ENCODE peak calls at places on chromosome 14, in seven cellular contexts. T is thoracic aorta, N is ascending aorta, V is kidney epithelial cell, D is left ventricle myocardium inferior, B is fibroblast of lung, O is cardiac fibroblast. X is an unnamed sample.

GRCh38 chr14:95061317-95062093 is 95.8 kb downstream of the DICER1 start:
- DNase-seq in V (no peak), O (no peak), T (no peak), B (peak; percentile 8), N (no peak), D (no peak), X (no peak)

GRCh38 chr14:75450381-75451276 is 22.8 kb downstream of the JDP2 start:
- DNase-seq in V (peak; percentile 58), B (no peak), O (no peak), T (no peak), D (peak; percentile 54), N (peak; percentile 81), X (no peak)

GRCh38 chr14:75399819-75400678 is 27.8 kb upstream of the JDP2 start:
- DNase-seq in D (peak; percentile 90), V (peak; percentile 47), O (peak; percentile 62), T (peak; percentile 94), B (peak; percentile 46), N (peak; percentile 99), X (peak; percentile 16)

GRCh38 chr14:51410846-51411245 is 170.8 kb downstream of the TMX1 start:
- DNase-seq in T (no peak), D (no peak), V (no peak), O (no peak), B (no peak), N (no peak), X (no peak)

GRCh38 chr14:52046376-52046917 is 22.4 kb downstream of the NID2 start:
- DNase-seq in B (no peak), N (no peak), O (no peak), T (no peak), D (no peak), V (no peak), X (no peak)

GRCh38 chr14:98952595-98953325 is 319.2 kb downstream of the BCL11B start:
- DNase-seq in N (peak; percentile 74), D (no peak), V (peak; percentile 34), T (peak; percentile 26), O (peak; percentile 22), B (peak; percentile 84), X (peak; percentile 13)

GRCh38 chr14:96247031-96247430 is 9.0 kb upstream of the BDKRB1 start:
- DNase-seq in N (no peak), V (no peak), B (no peak), T (no peak), D (no peak), O (no peak), X (no peak)

GRCh38 chr14:80669416-80669815 is 272.1 kb downstream of the CEP128 start:
- DNase-seq in V (no peak), D (no peak), O (peak; percentile 47), T (no peak), B (peak; percentile 9), N (no peak), X (no peak)

GRCh38 chr14:99333214-99333613 is 61.2 kb upstream of the BCL11B start:
- DNase-seq in B (no peak), D (no peak), O (no peak), T (no peak), N (no peak), V (no peak), X (no peak)

GRCh38 chr14:77124345-77125274 is 17.0 kb downstream of the ZDHHC22 start:
- DNase-seq in B (peak; percentile 27), T (no peak), N (peak; percentile 75), D (peak; percentile 46), O (peak; percentile 38), V (no peak), X (no peak)

GRCh38 chr14:99899578-99900178 is 106.5 kb downstream of the EML1 start:
- DNase-seq in D (no peak), O (peak; percentile 59), N (no peak), V (no peak), B (peak; percentile 59), T (no peak), X (no peak)

GRCh38 chr14:83535396-83535906 is 1994.5 kb upstream of the FLRT2 start:
- DNase-seq in N (no peak), V (no peak), B (peak; percentile 38), D (no peak), T (no peak), O (no peak), X (no peak)

GRCh38 chr14:101965145-101965531 is 765 bp downstream of the DYNC1H1 start:
- DNase-seq in T (no peak), O (peak; percentile 58), V (no peak), N (peak; percentile 81), B (peak; percentile 65), D (peak; percentile 64), X (no peak)

GRCh38 chr14:20418501-20418909 is 5.2 kb upstream of the TEP1 start:
- DNase-seq in N (no peak), D (no peak), O (no peak), V (no peak), T (no peak), B (no peak), X (no peak)

GRCh38 chr14:74400328-74400727 is 25.7 kb downstream of the SYNDIG1L start:
- DNase-seq in O (peak; percentile 11), T (no peak), N (peak; percentile 33), D (no peak), B (peak; percentile 4), V (no peak), X (no peak)

GRCh38 chr14:68796418-68797101 is 3.7 kb upstream of the ZFP36L1 start:
- DNase-seq in O (no peak), D (no peak), N (peak; percentile 56), T (no peak), B (peak; percentile 58), V (no peak), X (no peak)

GRCh38 chr14:79136437-79137430 is 966.6 kb downstream of the NRXN3 start:
- DNase-seq in T (no peak), O (no peak), V (no peak), B (no peak), D (no peak), N (no peak), X (no peak)

GRCh38 chr14:68160779-68161546 is 341.4 kb downstream of the RAD51B start:
- DNase-seq in N (no peak), O (no peak), B (no peak), T (no peak), D (no peak), V (no peak), X (no peak)

GRCh38 chr14:106070242-106070641 is 543.9 kb downstream of the TMEM121 start:
- DNase-seq in V (no peak), D (no peak), T (no peak), N (no peak), B (no peak), O (no peak), X (no peak)

GRCh38 chr14:53035336-53035735 is 84.5 kb upstream of the FERMT2 start:
- DNase-seq in O (no peak), T (no peak), D (no peak), B (no peak), V (no peak), N (no peak), X (no peak)

GRCh38 chr14:76763362-76764041 is 2.2 kb downstream of the VASH1 start:
- DNase-seq in B (no peak), V (no peak), D (no peak), T (no peak), N (no peak), O (peak; percentile 50), X (no peak)

GRCh38 chr14:61355892-61356325 is 34.5 kb downstream of the PRKCH start:
- DNase-seq in D (peak; percentile 31), B (peak; percentile 43), V (peak; percentile 67), T (no peak), O (peak; percentile 92), N (peak; percentile 75), X (peak; percentile 8)

GRCh38 chr14:50113381-50113811 is 3.0 kb downstream of the VCPKMT start:
- DNase-seq in T (no peak), B (no peak), O (no peak), N (no peak), D (no peak), V (no peak), X (no peak)

GRCh38 chr14:92577321-92577742 is 63.8 kb downstream of the RIN3 start:
- DNase-seq in N (no peak), O (no peak), D (no peak), V (no peak), T (no peak), B (no peak), X (no peak)
- H3K4me3 ChIP-seq in N (no peak overlapping the region), O (no peak overlapping the region), D (no peak overlapping the region), V (no peak overlapping the region), T (no peak overlapping the region), B (no peak overlapping the region), X (no peak overlapping the region)

GRCh38 chr14:65310568-65310967 is 102.0 kb upstream of the FUT8 start:
- DNase-seq in D (no peak), N (no peak), O (no peak), B (no peak), V (no peak), T (no peak), X (no peak)

GRCh38 chr14:65308536-65308935 is 104.0 kb upstream of the FUT8 start:
- DNase-seq in N (no peak), O (no peak), V (no peak), D (no peak), B (no peak), T (no peak), X (no peak)

DNA sequence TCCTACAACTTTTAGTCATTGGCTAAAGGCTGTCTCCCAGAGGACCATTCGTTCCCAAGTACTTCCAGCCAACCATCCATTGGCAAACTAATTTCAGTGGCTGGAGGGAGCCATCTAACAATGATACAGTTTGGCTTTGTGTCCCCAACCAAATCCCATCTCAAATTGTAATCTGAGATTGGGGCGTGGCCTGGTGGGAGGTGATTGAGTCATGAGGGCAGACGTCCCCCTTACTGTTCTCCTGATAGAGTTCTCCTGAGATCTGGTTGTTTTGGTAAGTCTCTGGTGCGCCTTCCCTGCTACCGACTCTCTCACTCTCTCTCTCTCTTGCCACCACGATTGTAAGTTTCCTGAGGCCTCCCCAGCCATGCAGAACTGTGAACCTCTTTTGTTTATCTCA is 99.7 kb upstream of the FUT8 start:
- DNase-seq in N (no peak), B (no peak), D (no peak), T (no peak), O (no peak), V (no peak), X (no peak)
- H3K4me3 ChIP-seq in N (no peak overlapping the region), B (no peak overlapping the region), D (no peak overlapping the region), T (no peak overlapping the region), O (no peak overlapping the region), V (no peak overlapping the region), X (no peak overlapping the region)

GRCh38 chr14:103870144-103870876 is 22.9 kb upstream of the PPP1R13B start:
- DNase-seq in D (no peak), O (no peak), T (no peak), V (no peak), N (no peak), B (no peak), X (no peak)
- H3K4me3 ChIP-seq in D (no peak overlapping the region), O (no peak overlapping the region), T (no peak overlapping the region), V (no peak overlapping the region), N (no peak overlapping the region), B (no peak overlapping the region), X (no peak overlapping the region)

GRCh38 chr14:73273799-73274198 is 36.5 kb downstream of the PAPLN start:
- DNase-seq in B (no peak), T (no peak), O (no peak), N (no peak), V (no peak), D (no peak), X (no peak)

GRCh38 chr14:73267474-73267873 is 30.2 kb downstream of the PAPLN start:
- DNase-seq in B (no peak), D (no peak), O (no peak), T (no peak), V (no peak), N (no peak), X (no peak)

GRCh38 chr14:73266317-73266716 is 29.0 kb downstream of the PAPLN start:
- DNase-seq in B (no peak), D (no peak), O (no peak), N (no peak), V (no peak), T (no peak), X (no peak)

GRCh38 chr14:73272393-73272792 is 35.1 kb downstream of the PAPLN start:
- DNase-seq in V (no peak), T (no peak), B (no peak), D (no peak), O (no peak), N (no peak), X (no peak)

GRCh38 chr14:73269729-73270651 is 32.7 kb downstream of the PAPLN start:
- DNase-seq in N (no peak), O (peak; percentile 51), T (no peak), B (peak; percentile 34), D (peak; percentile 64), V (no peak), X (no peak)
- H3K4me3 ChIP-seq in N (peak overlapping the region; percentile 37), O (peak overlapping the region; percentile 34), T (peak overlapping the region; percentile 72), B (peak overlapping the region; percentile 18), D (peak overlapping the region; percentile 66), V (peak overlapping the region; percentile 18), X (peak overlapping the region; percentile 32)

X was measured in skeletal muscle cell.